ENCODE peak calls at places on chromosomes 16 and 17, in seven cellular contexts. N, L, G, P, M, X and U are unnamed samples.

GRCh38 chr17:45436625-45437460 is 4.2 kb upstream of the ARHGAP27 start:
- DNase-seq in P (no peak), G (no peak), X (no peak), N (no peak), L (no peak), M (no peak), U (no peak)

GRCh38 chr17:37710344-37710886 is 34.4 kb downstream of the HNF1B start:
- DNase-seq in L (no peak), X (no peak), M (no peak), P (peak), N (no peak), G (no peak), U (peak)

GRCh38 chr17:44847581-44847980 is at the start of gene HIGD1B:
- DNase-seq in P (no peak), N (no peak), X (no peak), L (no peak), M (no peak), G (no peak), U (no peak)

GRCh38 chr17:16121915-16122314 is 93.4 kb downstream of the NCOR1 start:
- DNase-seq in N (no peak), G (no peak), L (no peak), M (no peak), P (no peak), X (peak), U (no peak)

GRCh38 chr17:69828087-69828486 is 246.9 kb upstream of the KCNJ16 start:
- DNase-seq in G (no peak), P (no peak), M (no peak), N (no peak), X (peak), L (no peak), U (no peak)

GRCh38 chr17:64491995-64492394 is 4.9 kb downstream of the POLG2 start:
- DNase-seq in X (peak), L (no peak), G (no peak), N (no peak), M (no peak), P (no peak), U (no peak)

GRCh38 chr17:74785096-74785980 is 9.2 kb upstream of the NAT9 start:
- DNase-seq in N (no peak), L (no peak), G (no peak), P (no peak), M (no peak), X (no peak), U (no peak)

GRCh38 chr17:28199728-28200127 is 119.3 kb upstream of the TMEM97 start:
- DNase-seq in X (no peak), N (no peak), G (no peak), P (no peak), L (no peak), M (no peak), U (no peak)

GRCh38 chr16:80691111-80691761 is 113.2 kb downstream of the CDYL2 start:
- DNase-seq in X (no peak), P (no peak), N (no peak), G (no peak), L (no peak), M (no peak), U (no peak)

GRCh38 chr16:87725596-87726235 is 40.1 kb downstream of the KLHDC4 start:
- DNase-seq in N (no peak), L (peak), G (no peak), X (no peak), M (no peak), P (no peak), U (no peak)

GRCh38 chr16:89037261-89038152 is 56.1 kb upstream of the ACSF3 start:
- DNase-seq in P (peak), L (no peak), G (no peak), M (no peak), X (peak), N (peak), U (peak)

GRCh38 chr17:60248618-60249516 is 99.1 kb downstream of the CA4 start:
- DNase-seq in X (no peak), M (no peak), N (no peak), L (no peak), G (no peak), P (no peak), U (no peak)

GRCh38 chr16:11340710-11341109 is 4.5 kb upstream of the RMI2 start:
- DNase-seq in G (no peak), M (no peak), N (no peak), P (no peak), X (no peak), L (no peak), U (no peak)

GRCh38 chr17:58269557-58270291 is 11.0 kb downstream of the MPO start:
- DNase-seq in N (no peak), P (no peak), X (no peak), L (no peak), G (no peak), M (no peak), U (no peak)

GRCh38 chr17:81520021-81520894 is 7.7 kb upstream of the ACTG1 start:
- DNase-seq in G (no peak), L (no peak), M (no peak), X (no peak), P (no peak), N (no peak), U (no peak)

GRCh38 chr16:65679785-65680184 is 557.9 kb upstream of the CDH11 start:
- DNase-seq in N (no peak), M (no peak), G (no peak), L (no peak), X (no peak), P (no peak), U (no peak)

GRCh38 chr17:46178550-46179198 is 14.6 kb downstream of the KANSL1 start:
- DNase-seq in G (no peak), L (no peak), N (no peak), P (no peak), M (no peak), X (no peak), U (no peak)

GRCh38 chr17:18860161-18860972 is 2.4 kb downstream of the PRPSAP2 start:
- DNase-seq in G (no peak), P (no peak), M (no peak), L (peak), X (no peak), N (no peak), U (no peak)

GRCh38 chr17:82372591-82373452 is 1.3 kb downstream of the UTS2R start:
- DNase-seq in X (no peak), L (peak), P (no peak), G (no peak), M (no peak), N (no peak), U (no peak)

GRCh38 chr17:46822388-46822921 is 4.0 kb upstream of the WNT3 start:
- DNase-seq in X (no peak), L (peak), N (peak), P (no peak), M (no peak), G (no peak), U (no peak)

GRCh38 chr16:89334988-89335802 is 117.7 kb downstream of the ZNF778 start:
- DNase-seq in P (no peak), M (no peak), L (no peak), N (no peak), G (peak), X (no peak), U (no peak)

GRCh38 chr16:68696514-68696913 is 40.6 kb upstream of the CDH1 start:
- DNase-seq in G (no peak), X (no peak), P (peak), N (no peak), M (no peak), L (no peak), U (no peak)
- TF ChIP-seq CTCF in G (no peak), X (no peak), P (peak), N (no peak), M (no peak), L (no peak), U (no peak)

GRCh38 chr17:36647598-36647997 is 46.2 kb downstream of the MRM1 start:
- DNase-seq in G (no peak), N (no peak), M (no peak), X (no peak), L (no peak), P (no peak), U (no peak)
- TF ChIP-seq CTCF in G (no peak), N (no peak), M (no peak), X (no peak), L (no peak), P (no peak), U (no peak)

DNA sequence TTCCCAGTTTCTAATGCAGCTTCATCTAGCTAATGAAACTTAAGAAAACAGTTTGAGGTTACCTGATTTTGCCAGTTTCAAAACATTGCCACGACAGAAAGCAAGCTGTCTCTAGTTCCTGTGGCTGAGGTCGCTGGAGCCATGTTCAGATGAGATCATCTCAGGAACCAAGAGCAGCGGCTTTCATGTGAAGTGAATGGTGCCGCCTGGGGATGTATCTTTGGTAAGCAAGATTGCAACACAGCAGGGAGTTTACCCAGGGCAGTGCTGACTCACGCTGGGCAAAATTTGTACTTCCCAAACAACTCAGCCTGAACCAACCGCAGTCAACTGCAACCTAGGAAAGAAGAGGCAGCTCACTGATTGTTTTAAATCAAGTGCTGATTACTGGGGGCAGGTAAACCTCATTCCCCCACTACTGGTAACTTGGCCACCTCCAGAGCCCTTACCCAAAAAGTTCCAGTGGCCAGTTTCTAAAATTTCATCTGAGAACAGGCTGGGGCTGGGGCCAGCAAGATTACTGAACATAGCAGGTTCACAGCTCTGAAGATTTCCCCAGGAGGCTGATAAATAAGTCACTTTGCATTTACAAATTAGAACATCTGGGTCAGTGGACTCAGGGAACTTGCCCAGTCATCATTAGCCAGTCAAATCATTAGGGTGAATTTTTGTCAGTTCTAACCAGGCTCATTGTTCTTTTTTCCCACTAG is at the start of gene RFFL:
- DNase-seq in M (peak), G (peak), L (peak), N (peak), X (peak), P (peak), U (peak)
- TF ChIP-seq CTCF in M (no peak), G (no peak), L (no peak), N (peak), X (no peak), P (peak), U (no peak)

GRCh38 chr16:61934591-61934990 is 101.6 kb downstream of the CDH8 start:
- DNase-seq in G (no peak), X (no peak), M (no peak), P (no peak), N (no peak), L (no peak), U (no peak)

GRCh38 chr16:61937646-61938045 is 98.6 kb downstream of the CDH8 start:
- DNase-seq in L (no peak), G (no peak), N (no peak), M (no peak), X (no peak), P (no peak), U (no peak)

DNA sequence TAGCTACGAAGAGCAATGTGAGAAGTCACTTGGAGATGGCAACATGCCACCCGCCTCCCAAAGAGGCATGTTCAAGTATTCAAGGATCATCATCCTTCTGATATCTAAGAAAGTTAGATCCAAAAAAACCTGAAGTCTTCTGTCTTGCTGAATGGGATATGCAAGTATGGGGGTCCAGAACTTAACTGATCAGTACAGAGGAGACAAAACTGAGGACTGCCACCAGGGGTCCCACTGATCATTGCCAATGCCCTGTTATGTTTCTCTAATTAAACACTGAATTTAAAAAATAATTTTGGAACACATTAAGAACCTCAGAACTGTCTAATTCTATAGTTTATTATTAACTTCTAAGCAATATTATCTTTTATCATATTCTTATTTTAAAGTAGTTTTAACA is 99.7 kb downstream of the CDH8 start:
- DNase-seq in L (no peak), G (no peak), N (no peak), P (no peak), M (no peak), X (no peak), U (no peak)
- TF ChIP-seq CTCF in L (no peak), G (no peak), N (no peak), P (peak), M (no peak), X (peak), U (peak)

GRCh38 chr17:76458580-76459490 is 5.9 kb upstream of the UBE2O start:
- DNase-seq in M (no peak), X (peak), N (no peak), G (peak), L (peak), P (peak), U (peak)
- TF ChIP-seq CTCF in M (no peak), X (peak), N (no peak), G (no peak), L (peak), P (peak), U (peak)

GRCh38 chr16:31094088-31094423 is 541 bp downstream of the VKORC1 start:
- DNase-seq in P (peak), L (no peak), X (peak), M (no peak), N (no peak), G (no peak), U (no peak)

GRCh38 chr16:31093132-31093703 is 1.4 kb downstream of the VKORC1 start:
- DNase-seq in G (peak), P (peak), M (no peak), X (peak), N (no peak), L (no peak), U (no peak)

GRCh38 chr16:31092330-31092729 is 2.3 kb downstream of the VKORC1 start:
- DNase-seq in M (no peak), P (peak), L (no peak), G (no peak), N (no peak), X (no peak), U (no peak)

GRCh38 chr16:31090540-31090939 is 1.8 kb upstream of the PRSS53 start:
- DNase-seq in L (no peak), N (no peak), G (peak), X (no peak), M (no peak), P (peak), U (no peak)

DNA sequence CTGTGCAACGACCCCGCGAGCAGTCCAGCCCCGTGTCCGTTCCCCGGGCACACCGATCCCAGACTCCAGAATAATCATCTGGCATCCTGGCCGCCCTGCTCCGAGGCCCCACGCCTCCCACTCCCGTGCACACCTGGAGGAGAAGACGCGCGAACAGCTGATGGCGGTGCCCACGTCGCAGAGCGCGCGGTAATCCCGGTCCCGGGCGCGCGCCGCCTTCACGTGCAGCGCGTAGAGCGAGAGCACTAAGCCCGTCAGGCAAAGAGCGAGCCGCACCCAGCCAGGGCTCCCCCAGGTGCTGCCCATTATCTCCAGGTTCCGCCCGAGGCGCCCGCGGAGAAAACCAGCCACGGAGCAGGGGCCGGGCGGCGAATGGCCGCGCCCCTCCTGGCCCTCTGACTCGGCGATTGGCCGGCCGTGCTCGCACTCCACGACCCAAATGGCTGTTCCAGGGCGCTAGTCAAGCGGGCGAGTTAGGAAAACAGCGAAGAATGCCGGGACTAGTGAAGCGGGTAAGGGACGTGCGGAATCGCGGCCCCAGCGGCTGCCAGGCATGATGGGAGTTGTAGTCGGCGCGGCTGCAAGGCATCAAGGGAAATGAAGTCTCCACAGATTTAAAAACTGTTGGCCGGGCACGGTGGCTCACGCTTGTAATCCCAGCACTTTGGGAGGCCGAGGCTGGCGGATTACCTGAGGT is at the start of gene VKORC1:
- DNase-seq in M (peak), L (peak), X (peak), G (peak), N (peak), P (peak), U (peak)
- TF ChIP-seq CTCF in M (no peak), L (no peak), X (no peak), G (no peak), N (no peak), P (no peak), U (no peak)

DNA sequence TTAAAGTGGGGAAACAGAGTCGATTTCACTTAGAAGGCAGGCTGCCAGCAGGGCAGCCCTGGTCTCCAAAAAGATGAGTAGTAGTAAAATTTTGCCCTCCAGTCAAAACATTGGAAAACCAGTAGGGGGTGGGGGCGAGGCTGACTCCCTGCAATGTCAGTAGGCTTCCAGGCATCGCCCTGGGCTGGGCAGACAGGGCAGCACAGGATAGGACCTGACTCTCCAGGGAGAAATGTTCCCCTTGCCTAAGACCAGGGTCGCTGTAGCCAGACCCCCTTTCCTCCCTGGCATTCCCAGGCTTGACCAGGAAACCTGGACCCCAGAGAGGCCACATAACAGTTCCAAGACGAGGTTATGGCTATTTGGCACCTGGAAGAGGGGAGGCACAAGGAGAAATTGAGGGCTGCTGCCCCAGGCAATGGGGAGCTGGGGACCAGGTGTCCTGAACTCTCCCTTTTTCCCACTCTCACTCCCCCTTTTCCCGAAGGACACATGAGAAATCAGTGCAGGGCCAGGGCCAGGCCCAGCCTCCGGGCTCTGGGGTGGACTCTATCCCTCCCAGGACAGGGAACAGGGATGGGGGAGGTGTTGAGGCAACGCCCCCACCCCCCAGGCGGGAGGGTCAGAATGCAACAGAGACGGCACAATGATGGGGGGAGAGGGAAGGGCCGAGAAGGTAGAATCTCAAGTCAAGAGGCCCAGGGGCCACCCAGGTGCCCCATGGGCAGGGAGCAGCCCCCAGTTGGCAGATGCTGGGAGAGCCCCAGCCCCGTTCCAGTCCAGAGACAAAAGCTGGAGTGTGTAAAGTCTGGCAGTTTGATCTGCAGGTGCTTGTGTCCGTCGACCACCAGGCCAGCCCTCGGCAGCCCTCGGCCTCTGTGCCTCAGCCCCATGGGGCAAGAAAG is 4.5 kb upstream of the SAMD14 start:
- DNase-seq in N (no peak), P (no peak), M (no peak), X (no peak), G (peak), L (no peak), U (no peak)
- TF ChIP-seq CTCF in N (no peak), P (no peak), M (no peak), X (no peak), G (no peak), L (no peak), U (no peak)

GRCh38 chr16:78094166-78094565 is 5.3 kb upstream of the WWOX start:
- DNase-seq in X (no peak), M (no peak), N (no peak), P (no peak), G (no peak), L (no peak), U (no peak)
- TF ChIP-seq CTCF in X (no peak), M (no peak), N (no peak), P (peak), G (no peak), L (no peak), U (peak)